ENCODE peak calls at places on chromosomes 11 and 22, in six cellular contexts. X, B, J, Q, D and F are unnamed samples.

GRCh38 chr11:47001666-47002285 is 65.2 kb downstream of the CSTPP1 start:
- DNase-seq in X (peak), D (no peak), B (peak), Q (no peak), J (no peak), F (no peak)

GRCh38 chr11:118383657-118384056 is 17.7 kb upstream of the ATP5MG start:
- DNase-seq in B (no peak), X (no peak), J (no peak), Q (no peak), D (no peak), F (no peak)

GRCh38 chr11:22169833-22170232 is 23.1 kb upstream of the ANO5 start:
- DNase-seq in J (no peak), X (peak), Q (peak), B (peak), D (no peak), F (peak)

GRCh38 chr11:13928566-13929251 is 33.8 kb upstream of the SPON1 start:
- DNase-seq in B (no peak), D (no peak), Q (no peak), J (peak), X (peak), F (peak)

GRCh38 chr11:88552377-88553029 is 215.0 kb upstream of the CTSC start:
- DNase-seq in D (peak), B (peak), X (peak), J (peak), Q (peak), F (peak)

GRCh38 chr11:102590646-102591045 is 34.5 kb downstream of the MMP20 start:
- DNase-seq in D (no peak), Q (no peak), J (no peak), X (peak), B (no peak), F (no peak)

GRCh38 chr11:61149624-61150615 is 11.3 kb downstream of the VPS37C start:
- DNase-seq in D (no peak), Q (peak), X (no peak), B (peak), J (no peak), F (peak)

GRCh38 chr11:96122601-96123044 is 198.7 kb upstream of the MTMR2 start:
- DNase-seq in Q (no peak), B (no peak), D (no peak), J (peak), X (peak), F (peak)

GRCh38 chr11:11513438-11513837 is 108.4 kb downstream of the GALNT18 start:
- DNase-seq in J (peak), B (no peak), Q (no peak), X (peak), D (no peak), F (peak)

GRCh38 chr11:369336-370018 is at the start of gene B4GALNT4:
- DNase-seq in B (peak), Q (no peak), D (no peak), J (no peak), X (peak), F (peak)

GRCh38 chr22:20021196-20022181 is 579 bp downstream of the TANGO2 start:
- DNase-seq in B (no peak), D (no peak), J (no peak), Q (peak), X (peak), F (peak)

GRCh38 chr11:120883404-120884135 is 140.3 kb upstream of the TBCEL start:
- DNase-seq in J (peak), X (peak), Q (no peak), D (no peak), B (no peak), F (peak)

GRCh38 chr22:23107487-23108323 is 34.1 kb downstream of the RSPH14 start:
- DNase-seq in B (no peak), J (no peak), D (no peak), Q (no peak), X (no peak), F (no peak)

GRCh38 chr11:66851698-66852465 is 5.0 kb upstream of the LRFN4 start:
- DNase-seq in D (no peak), Q (no peak), X (peak), B (peak), J (no peak), F (no peak)

GRCh38 chr22:39627208-39627607 is 56.7 kb downstream of the CACNA1I start:
- DNase-seq in B (no peak), J (no peak), X (no peak), Q (no peak), D (no peak), F (no peak)

DNA sequence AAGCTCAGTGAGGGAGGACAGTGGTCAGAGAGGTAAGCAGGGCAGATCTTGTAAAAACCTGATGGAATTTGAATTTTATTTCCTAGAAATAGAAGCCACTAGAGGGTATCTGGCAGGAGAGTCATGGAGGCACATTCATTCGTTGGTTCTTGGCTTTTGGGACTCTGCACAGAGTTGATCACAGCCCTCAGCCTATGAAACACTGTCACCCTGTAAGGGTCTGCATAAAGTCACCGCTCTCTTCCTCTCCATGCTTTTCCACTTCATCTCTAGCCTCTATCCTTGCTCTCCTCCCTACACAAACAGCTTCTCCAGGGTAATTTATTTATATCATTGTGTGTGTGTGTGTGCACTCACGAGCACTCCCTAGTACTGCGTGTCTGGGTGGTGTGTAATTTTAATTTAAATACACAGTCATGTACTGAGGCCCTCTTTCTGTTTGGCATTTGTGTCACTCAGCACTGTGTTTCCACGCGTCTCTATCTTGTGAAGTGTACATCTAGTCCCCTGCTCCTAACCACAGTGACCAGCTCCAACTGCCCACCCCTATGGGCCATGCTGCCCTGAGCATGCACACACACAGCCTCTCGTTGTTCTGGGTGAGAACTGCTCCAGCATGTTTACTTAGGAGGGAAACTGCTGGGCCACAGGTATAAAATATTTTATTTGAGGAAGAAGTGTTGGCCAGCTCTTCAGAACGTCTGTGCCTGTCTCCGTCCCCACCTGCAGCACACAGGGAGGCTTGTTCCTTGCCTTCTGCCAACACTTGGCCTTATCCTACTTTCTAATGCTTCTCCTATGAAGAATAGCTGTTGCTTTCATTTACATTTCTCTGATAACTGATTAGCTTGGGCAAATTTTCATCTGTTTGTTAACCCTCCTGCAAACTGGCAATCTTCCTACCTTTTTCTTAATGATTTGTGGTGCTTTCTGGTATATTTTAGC is 4.5 kb downstream of the KCNQ1OT1 start:
- DNase-seq in B (no peak), J (no peak), Q (no peak), D (no peak), X (no peak), F (no peak)
- H3K4me2 ChIP-seq in B (peak), J (no peak), Q (peak), D (no peak), X (no peak), F (no peak)

DNA sequence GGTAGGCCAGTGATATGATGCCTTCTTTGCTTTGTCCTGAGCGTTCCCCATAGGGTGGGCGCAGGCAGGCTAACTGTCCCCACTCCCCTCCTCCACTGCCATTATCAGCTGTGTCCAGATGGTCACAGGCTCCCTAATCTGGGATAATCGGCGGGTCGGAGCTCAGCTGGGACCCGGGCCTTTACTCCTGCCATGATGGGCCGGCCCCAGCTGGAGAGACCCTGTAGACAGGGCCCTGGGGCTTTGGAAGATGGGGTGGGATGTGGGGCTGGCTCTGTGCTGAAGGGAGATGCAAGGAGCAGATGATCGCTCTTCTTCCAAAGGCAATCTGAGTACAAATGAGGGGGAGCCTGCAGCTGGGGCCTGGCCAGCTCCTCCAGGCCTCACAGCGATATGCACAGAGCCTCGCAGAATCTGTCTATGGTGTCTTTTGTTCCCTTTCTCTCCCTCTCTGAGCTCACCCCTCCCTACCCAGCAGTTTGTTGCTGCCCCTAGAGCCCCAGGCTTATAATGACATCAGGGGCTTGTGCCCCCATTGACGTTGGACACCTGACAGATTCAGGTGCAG is 11.9 kb downstream of the KLHL35 start:
- DNase-seq in D (no peak), X (no peak), B (no peak), J (no peak), Q (no peak), F (no peak)
- H3K27ac ChIP-seq in D (no peak), X (no peak), B (no peak), J (no peak), Q (no peak), F (peak)

GRCh38 chr22:50544078-50544745 is 1.5 kb upstream of the KLHDC7B start:
- DNase-seq in B (peak), X (peak), J (no peak), Q (no peak), D (no peak), F (no peak)
- TF ChIP-seq EZH2 in B (no peak), X (no peak), J (no peak), Q (no peak), D (no peak), F (no peak)

GRCh38 chr11:10309163-10310093 is 4.6 kb downstream of the ADM start:
- DNase-seq in J (peak), D (no peak), Q (peak), X (peak), B (peak), F (peak)
- H3K4me2 ChIP-seq in J (peak), D (peak), Q (peak), X (peak), B (peak), F (peak)

GRCh38 chr11:100890779-100891178 is 203.7 kb downstream of the ARHGAP42 start:
- DNase-seq in X (peak), B (no peak), D (no peak), Q (no peak), J (no peak), F (peak)
- H3K27ac ChIP-seq in X (peak), B (no peak), D (no peak), Q (no peak), J (no peak), F (no peak)

GRCh38 chr11:78961186-78961782 is 386.6 kb upstream of the NARS2 start:
- DNase-seq in D (no peak), B (peak), X (peak), Q (no peak), J (peak), F (peak)
- TF ChIP-seq EZH2 in D (no peak), B (no peak), X (no peak), Q (no peak), J (no peak), F (no peak)

GRCh38 chr22:24207264-24208011 is 26.2 kb downstream of the SUSD2 start:
- DNase-seq in J (no peak), B (no peak), X (peak), D (no peak), Q (no peak), F (no peak)

GRCh38 chr22:24201681-24202590 is 20.6 kb downstream of the SUSD2 start:
- DNase-seq in J (no peak), D (no peak), B (no peak), X (no peak), Q (peak), F (peak)

GRCh38 chr22:24209016-24209415 is 27.7 kb downstream of the SUSD2 start:
- DNase-seq in D (no peak), Q (no peak), B (no peak), X (no peak), J (no peak), F (no peak)

GRCh38 chr22:24208012-24208749 is 26.9 kb downstream of the SUSD2 start:
- DNase-seq in X (peak), D (no peak), B (no peak), Q (peak), J (peak), F (peak)

DNA sequence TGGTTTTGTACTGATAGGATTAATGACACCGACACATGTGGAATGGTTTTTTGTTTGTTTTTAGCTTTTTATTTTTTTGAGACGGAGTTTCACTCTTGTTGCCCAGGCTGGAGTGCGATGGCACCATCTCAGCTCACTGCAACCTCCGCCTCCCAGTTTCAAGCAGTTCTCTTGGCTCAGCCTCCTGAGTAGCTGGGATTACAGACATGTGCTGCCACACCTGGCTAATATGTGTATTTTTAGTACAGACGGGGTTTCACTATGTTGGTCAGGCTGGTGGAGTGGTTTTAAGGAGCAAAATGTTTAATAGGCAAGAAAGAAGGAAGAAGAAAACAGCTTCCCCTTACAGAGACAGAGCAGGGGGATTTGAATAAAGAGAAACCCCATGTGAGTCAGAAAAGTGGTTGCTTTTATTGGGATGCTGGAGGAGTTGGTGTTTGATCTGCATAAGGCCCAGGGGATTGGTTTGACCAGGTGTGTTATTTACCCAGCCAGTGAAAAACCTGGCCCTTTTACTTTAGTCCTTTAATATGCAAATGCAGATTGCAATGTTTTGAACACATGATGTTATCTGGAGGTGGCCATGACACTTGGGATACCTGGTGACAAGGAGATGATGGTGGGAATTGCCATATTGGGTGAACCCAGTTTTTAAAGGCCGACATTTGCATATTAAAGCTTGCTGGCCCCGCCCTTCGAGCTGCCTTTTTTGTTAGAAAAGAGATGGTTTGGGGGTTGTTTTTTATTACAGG is 24.3 kb downstream of the SUSD2 start:
- DNase-seq in X (no peak), J (peak), B (peak), Q (no peak), D (no peak), F (peak)
- H3K4me2 ChIP-seq in X (no peak), J (no peak), B (no peak), Q (no peak), D (no peak), F (peak)

DNA sequence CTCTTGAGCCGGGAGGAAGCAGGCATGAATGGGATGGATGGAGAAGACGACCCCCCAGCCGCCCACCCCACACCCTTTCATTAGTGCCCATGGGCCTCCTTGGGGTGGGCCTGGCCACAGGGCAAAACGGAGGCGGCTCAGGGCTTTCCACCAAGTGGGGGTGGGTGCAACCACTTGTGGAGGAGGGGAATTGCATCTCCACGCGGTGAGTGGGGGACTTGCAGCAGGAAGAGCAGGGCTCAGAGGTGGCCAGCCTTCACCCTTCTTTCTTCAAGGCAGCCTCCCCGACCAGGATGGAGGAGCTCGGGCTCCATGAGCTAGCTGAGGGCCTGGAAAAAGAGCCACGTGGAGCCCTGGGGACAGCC is 120.1 kb downstream of the ST3GAL4 start:
- DNase-seq in D (no peak), X (no peak), Q (no peak), B (no peak), J (no peak), F (no peak)
- H3K27ac ChIP-seq in D (no peak), X (no peak), Q (no peak), B (no peak), J (no peak), F (no peak)